ENCODE peak calls at places on chromosome 1, in eight cellular contexts. S is breast epithelium, T is fibroblast of pulmonary artery, Q is left ventricle myocardium inferior, X is OCI-LY7, M is pancreas, Y is HFF-Myc, Z is PC-3. D is an unnamed sample.

GRCh38 chr1:2950926-2951305 is 70.4 kb upstream of the ACTRT2 start:
- DNase-seq in T (no peak), X (no peak), Y (no peak), S (no peak), M (no peak), Q (peak), Z (no peak), D (no peak)

GRCh38 chr1:112172294-112172882 is 182.9 kb upstream of the KCND3 start:
- DNase-seq in M (peak), Q (peak), T (peak), X (peak), Y (peak), S (no peak), Z (peak), D (peak)

GRCh38 chr1:232615401-232615800 is 14.5 kb downstream of the SIPA1L2 start:
- DNase-seq in Z (no peak), Q (no peak), X (no peak), M (no peak), S (no peak), T (no peak), Y (no peak), D (no peak)

GRCh38 chr1:219702551-219703215 is 89.8 kb upstream of the ZC3H11B start:
- DNase-seq in S (no peak), Q (no peak), T (peak), Z (peak), Y (no peak), X (no peak), M (no peak), D (peak)

GRCh38 chr1:212774584-212774983 is 17.0 kb downstream of the NSL1 start:
- DNase-seq in M (no peak), Q (no peak), T (peak), Z (peak), S (no peak), Y (no peak), X (no peak), D (peak)

GRCh38 chr1:155463865-155464264 is 98.7 kb downstream of the ASH1L start:
- DNase-seq in S (no peak), T (peak), Y (peak), X (no peak), M (no peak), Q (no peak), Z (no peak), D (peak)

GRCh38 chr1:147496571-147496970 is 44.7 kb upstream of the BCL9 start:
- DNase-seq in Z (peak), M (peak), X (peak), T (peak), S (no peak), Q (peak), Y (no peak), D (peak)

GRCh38 chr1:230423261-230423660 is 2.9 kb downstream of the PGBD5 start:
- DNase-seq in Z (no peak), X (no peak), Q (no peak), T (no peak), Y (no peak), M (no peak), S (no peak), D (no peak)

GRCh38 chr1:50774759-50775351 is 185.2 kb downstream of the FAF1 start:
- DNase-seq in M (no peak), Z (peak), X (peak), Q (no peak), S (no peak), Y (peak), T (peak), D (peak)

GRCh38 chr1:218462591-218462990 is 117.5 kb downstream of the TGFB2 start:
- DNase-seq in S (no peak), Y (no peak), M (no peak), Z (no peak), X (no peak), Q (no peak), T (peak), D (peak)

GRCh38 chr1:212628056-212628455 is 19.5 kb downstream of the ATF3 start:
- DNase-seq in M (no peak), Z (no peak), Q (no peak), X (no peak), S (no peak), Y (no peak), T (no peak), D (no peak)

GRCh38 chr1:93628682-93629081 is 53.0 kb downstream of the BCAR3 start:
- DNase-seq in Z (no peak), Q (no peak), M (no peak), T (no peak), Y (no peak), X (no peak), S (no peak), D (no peak)

GRCh38 chr1:93629101-93630059 is 52.3 kb downstream of the BCAR3 start:
- DNase-seq in Z (peak), X (peak), Y (peak), Q (no peak), S (no peak), T (peak), M (peak), D (peak)

GRCh38 chr1:93630168-93630567 is 51.5 kb downstream of the BCAR3 start:
- DNase-seq in Z (peak), M (no peak), Q (no peak), T (no peak), S (no peak), X (no peak), Y (no peak), D (no peak)

GRCh38 chr1:93633313-93633712 is 48.3 kb downstream of the BCAR3 start:
- DNase-seq in M (no peak), Z (no peak), S (no peak), Y (no peak), X (no peak), T (no peak), Q (no peak), D (no peak)

DNA sequence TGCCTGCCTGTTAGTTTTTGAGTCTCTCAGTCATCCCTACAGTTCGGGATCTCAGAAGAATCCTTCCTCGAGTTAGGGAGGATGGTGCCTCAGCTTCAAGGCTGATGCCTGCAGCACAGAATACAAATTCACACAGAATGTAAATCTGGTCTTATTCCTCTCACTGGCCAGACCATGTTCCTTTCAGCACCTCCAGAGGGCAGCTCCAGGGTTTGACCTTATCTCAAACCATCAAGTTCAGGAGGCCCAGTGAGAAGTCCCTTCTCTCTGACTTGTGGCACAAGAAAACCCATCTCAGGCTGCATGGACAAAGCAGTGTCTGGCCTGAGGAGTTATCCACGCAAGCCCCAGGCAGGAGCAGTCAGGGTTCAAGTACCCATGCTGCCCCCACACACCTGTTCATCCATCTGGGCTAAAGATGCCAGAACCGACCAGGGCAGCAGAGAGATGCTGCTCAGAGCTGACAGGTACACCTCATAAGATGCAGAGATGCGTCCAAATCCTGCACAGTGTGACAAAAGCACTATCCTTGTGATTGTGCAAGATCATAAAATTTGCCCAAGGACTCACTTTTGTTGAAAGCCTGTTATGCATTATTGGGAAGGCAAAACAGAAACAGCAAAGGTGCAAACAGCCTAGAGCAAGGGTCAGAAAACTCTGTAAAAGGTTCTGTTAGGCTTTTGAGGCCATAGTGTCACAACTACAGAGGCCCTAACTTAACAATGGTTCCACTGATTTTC is 49.8 kb downstream of the BCAR3 start:
- DNase-seq in T (no peak), Q (no peak), M (no peak), Z (no peak), Y (no peak), X (peak), S (no peak), D (peak)
- TF ChIP-seq CTCF in T (peak), Q (peak), M (no peak), Z (peak), Y (peak), X (peak), S (no peak), D (peak)

DNA sequence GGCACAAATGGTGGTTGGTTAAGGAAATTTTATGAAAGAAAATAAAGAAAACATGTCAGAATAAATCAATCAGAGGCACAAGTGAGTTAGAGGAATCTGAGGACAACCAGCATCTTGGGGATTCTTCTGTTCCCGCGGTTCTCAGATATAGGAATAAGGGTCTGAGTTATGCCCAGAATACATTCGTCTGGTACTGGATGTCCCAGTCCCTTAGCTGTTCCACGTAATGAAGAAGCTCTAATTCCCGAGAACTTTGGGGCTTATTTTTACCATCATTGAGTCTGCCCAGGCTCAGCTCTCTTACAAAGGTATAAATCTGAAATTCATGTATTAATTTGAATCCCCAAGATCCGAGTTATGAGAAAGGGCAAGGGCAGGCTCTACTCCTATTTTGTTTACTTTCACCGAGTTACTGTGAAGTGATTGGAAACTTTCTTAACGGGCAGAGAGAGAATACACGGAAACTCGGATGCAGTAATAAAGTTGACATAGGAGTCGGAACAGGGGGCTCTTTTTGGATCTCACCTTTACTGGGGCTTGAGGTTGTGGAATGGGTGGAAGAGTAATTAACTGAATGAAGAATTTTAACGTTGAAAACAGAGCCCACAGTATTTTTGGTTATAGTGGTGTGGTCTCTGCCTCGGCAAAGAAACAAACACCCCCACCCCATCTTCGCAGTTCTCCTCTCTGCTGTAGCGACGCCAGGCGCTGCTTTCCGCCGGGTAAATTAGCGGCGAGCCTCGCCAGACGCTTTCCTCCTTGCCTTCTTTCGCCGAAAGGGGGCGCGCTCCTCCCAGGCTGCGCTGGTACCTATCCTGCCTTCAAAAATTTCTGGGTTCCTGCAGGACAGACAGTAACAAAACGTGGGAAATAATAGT is 7.1 kb downstream of the PRRX1 start:
- DNase-seq in S (no peak), X (no peak), T (no peak), Z (no peak), M (no peak), Y (no peak), Q (peak), D (peak)
- TF ChIP-seq CTCF in S (peak), X (peak), T (peak), Z (peak), M (peak), Y (peak), Q (peak), D (peak)

GRCh38 chr1:71653952-71654351 is 573.1 kb upstream of the ZRANB2 start:
- DNase-seq in X (no peak), Q (no peak), T (no peak), Z (no peak), Y (no peak), S (no peak), M (no peak), D (no peak)

GRCh38 chr1:71651229-71651628 is 570.4 kb upstream of the ZRANB2 start:
- DNase-seq in Z (no peak), T (no peak), M (no peak), S (no peak), X (no peak), Q (no peak), Y (no peak), D (peak)

GRCh38 chr1:71658295-71658694 is 577.5 kb upstream of the ZRANB2 start:
- DNase-seq in Z (no peak), S (no peak), X (no peak), M (no peak), Q (no peak), T (peak), Y (no peak), D (peak)

GRCh38 chr1:71656902-71657301 is 576.1 kb upstream of the ZRANB2 start:
- DNase-seq in Y (no peak), Z (no peak), Q (no peak), X (no peak), M (no peak), T (no peak), S (no peak), D (peak)

DNA sequence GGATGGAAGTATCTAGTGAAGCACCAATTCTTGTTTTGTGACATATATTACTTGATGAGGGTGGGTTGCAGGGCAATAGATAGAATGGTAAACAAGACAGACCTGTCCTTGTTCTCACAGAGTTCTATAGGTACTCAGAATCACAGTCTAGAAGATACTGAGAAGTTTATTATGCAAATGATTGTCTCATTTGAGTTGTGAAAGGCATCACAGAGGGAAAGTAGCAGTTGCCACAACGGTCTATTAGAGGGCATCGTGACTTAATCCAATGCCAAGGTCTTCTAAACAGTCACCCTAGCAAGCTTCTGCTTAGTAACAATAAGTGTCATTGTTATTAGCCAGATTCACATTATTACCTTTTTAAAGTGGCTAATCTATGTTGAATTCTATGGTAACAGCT is 574.8 kb upstream of the ZRANB2 start:
- DNase-seq in T (no peak), S (no peak), M (no peak), X (no peak), Z (no peak), Y (no peak), Q (no peak), D (no peak)
- TF ChIP-seq CTCF in T (no peak), S (no peak), M (no peak), X (no peak), Z (no peak), Y (no peak), Q (no peak), D (no peak)

GRCh38 chr1:160779662-160780397 is 16.1 kb upstream of the LY9 start:
- DNase-seq in X (peak), Q (no peak), Y (no peak), Z (peak), T (peak), S (no peak), M (no peak), D (no peak)

GRCh38 chr1:160776178-160776577 is 19.8 kb upstream of the LY9 start:
- DNase-seq in Z (no peak), X (peak), Q (no peak), M (no peak), S (no peak), Y (no peak), T (no peak), D (no peak)

GRCh38 chr1:160778976-160779375 is 17.0 kb upstream of the LY9 start:
- DNase-seq in T (no peak), Q (no peak), Z (no peak), Y (no peak), X (no peak), S (no peak), M (no peak), D (no peak)

GRCh38 chr1:160774886-160775719 is 20.9 kb upstream of the LY9 start:
- DNase-seq in X (no peak), M (no peak), Y (no peak), Q (no peak), T (no peak), Z (peak), S (no peak), D (no peak)

DNA sequence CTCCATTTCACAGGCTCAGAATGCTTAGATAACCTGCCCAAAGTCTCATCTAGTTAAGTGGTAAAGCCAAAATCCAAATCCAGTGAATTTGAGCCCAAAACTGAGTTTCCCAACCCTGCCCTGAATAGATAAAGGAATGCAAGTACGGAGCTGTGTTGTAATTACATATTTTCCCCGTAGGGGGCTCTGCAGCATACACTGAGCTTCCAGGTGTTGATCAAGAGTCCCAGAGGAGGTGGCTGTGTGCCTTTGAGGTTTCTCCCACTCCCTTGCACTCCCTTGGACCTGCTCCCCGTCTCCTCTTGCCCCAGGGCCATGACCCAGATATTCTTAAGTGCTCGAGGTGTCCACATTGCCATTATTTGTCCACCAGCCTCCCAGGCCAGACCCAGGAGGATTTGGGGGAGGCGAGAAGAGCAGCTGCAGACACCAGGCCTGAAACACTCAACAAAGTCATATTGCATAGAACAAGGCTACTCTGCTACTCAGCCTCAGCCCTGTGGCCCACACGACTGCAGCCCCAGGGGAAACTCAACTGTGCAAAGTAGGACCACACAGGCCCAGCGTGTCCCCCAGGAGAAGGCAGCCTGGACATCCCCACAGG is 18.4 kb upstream of the LY9 start:
- DNase-seq in T (peak), Y (no peak), X (peak), Z (peak), M (peak), Q (no peak), S (no peak), D (peak)
- TF ChIP-seq CTCF in T (peak), Y (no peak), X (peak), Z (peak), M (peak), Q (peak), S (no peak), D (peak)

GRCh38 chr1:156624814-156625435 is 5.7 kb downstream of the HAPLN2 start:
- DNase-seq in T (no peak), S (peak), X (no peak), Q (no peak), M (no peak), Y (no peak), Z (no peak), D (no peak)

GRCh38 chr1:156627313-156627880 is 8.2 kb downstream of the HAPLN2 start:
- DNase-seq in S (no peak), Z (peak), X (peak), Q (no peak), Y (no peak), M (peak), T (peak), D (peak)

GRCh38 chr1:156623946-156624813 is 5.0 kb downstream of the HAPLN2 start:
- DNase-seq in M (no peak), Y (no peak), X (no peak), S (peak), Q (peak), T (peak), Z (peak), D (peak)

GRCh38 chr1:156625436-156626078 is 6.3 kb downstream of the HAPLN2 start:
- DNase-seq in T (peak), M (peak), S (no peak), Y (no peak), X (peak), Q (peak), Z (peak), D (peak)

DNA sequence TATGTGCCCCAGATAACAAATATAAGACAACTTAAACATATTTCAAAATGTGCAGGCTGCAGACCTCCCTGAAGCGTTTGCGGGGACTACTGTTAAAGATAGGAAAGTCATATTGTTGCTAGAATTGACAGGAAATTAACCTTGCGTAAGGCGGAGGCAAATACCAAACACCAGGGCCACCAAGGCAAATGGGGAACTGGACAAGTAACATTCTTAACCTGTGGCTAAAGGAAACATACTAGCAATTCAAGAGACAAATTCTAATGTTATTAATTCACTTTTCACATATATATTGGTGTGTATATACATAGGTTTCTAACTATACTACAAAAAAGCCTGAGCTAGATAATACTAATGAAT is 6.8 kb downstream of the HAPLN2 start:
- DNase-seq in Q (no peak), M (no peak), S (no peak), X (no peak), Y (no peak), T (no peak), Z (no peak), D (no peak)
- TF ChIP-seq CTCF in Q (no peak), M (no peak), S (peak), X (peak), Y (no peak), T (no peak), Z (no peak), D (no peak)

GRCh38 chr1:4802024-4802423 is 147.6 kb downstream of the AJAP1 start:
- DNase-seq in T (no peak), Y (no peak), Z (no peak), M (no peak), Q (no peak), S (no peak), X (no peak), D (no peak)
- TF ChIP-seq CTCF in T (no peak), Y (no peak), Z (no peak), M (no peak), Q (no peak), S (no peak), X (no peak), D (no peak)

D was measured in fibroblast of villous mesenchyme.